ENCODE peak calls at places on chromosomes 11 and 22, in seven cellular contexts. A is mammary epithelial cell, C is cardiac muscle cell, K is sigmoid colon, L is PC-3, B is body of pancreas, X is right atrium auricular region. O is an unnamed sample. For H3K4me1, the result is how much of the 10 kb centered on the place peaks cover.

GRCh38 chr11:108111126-108111525 is 10.2 kb upstream of the ACAT1 start:
- DNase-seq in A (no peak), K (no peak), X (no peak), B (no peak), C (no peak), L (no peak), O (no peak)

GRCh38 chr11:41306435-41306834 is 153.0 kb downstream of the LRRC4C start:
- DNase-seq in X (no peak), C (no peak), K (no peak), L (no peak), B (no peak), A (no peak), O (no peak)

GRCh38 chr11:7418061-7418460 is 67.2 kb upstream of the OLFML1 start:
- DNase-seq in K (no peak), C (no peak), X (no peak), B (no peak), L (peak), A (peak), O (no peak)

GRCh38 chr22:19886605-19887250 is 32.1 kb upstream of the GNB1L start:
- DNase-seq in A (peak), K (no peak), L (no peak), X (no peak), C (peak), B (peak), O (peak)

GRCh38 chr22:19576460-19577421 is 52.5 kb upstream of the CLDN5 start:
- DNase-seq in C (peak), A (peak), L (peak), X (no peak), K (peak), B (no peak), O (no peak)

GRCh38 chr11:65572356-65573043 is at the start of gene FAM89B:
- DNase-seq in A (peak), C (peak), L (peak), X (peak), B (peak), K (peak), O (peak)

GRCh38 chr11:128492903-128493569 is 94.3 kb downstream of the ETS1 start:
- DNase-seq in X (no peak), B (no peak), K (no peak), C (no peak), A (no peak), L (no peak), O (peak)

GRCh38 chr11:6259638-6260019 is at the start of gene CCKBR:
- DNase-seq in B (peak), A (no peak), X (no peak), K (peak), L (no peak), C (no peak), O (peak)

GRCh38 chr11:2138436-2139117 is 612 bp downstream of the IGF2 start:
- DNase-seq in K (no peak), X (no peak), L (no peak), B (no peak), C (no peak), A (no peak), O (no peak)

GRCh38 chr11:122862091-122862490 is 20.5 kb upstream of the JHY start:
- DNase-seq in K (no peak), L (no peak), X (no peak), A (no peak), B (no peak), C (no peak), O (no peak)

GRCh38 chr11:9574806-9575530 is 1.5 kb downstream of the WEE1 start:
- DNase-seq in X (peak), K (peak), C (peak), B (peak), A (peak), L (peak), O (peak)

GRCh38 chr11:74681686-74682651 is 49.3 kb downstream of the CHRDL2 start:
- DNase-seq in X (peak), B (peak), A (no peak), C (no peak), L (peak), K (peak), O (no peak)

GRCh38 chr22:37020192-37020479 is 594 bp downstream of the MPST start:
- DNase-seq in C (peak), L (peak), X (no peak), K (no peak), A (peak), B (peak), O (no peak)

GRCh38 chr11:9399466-9399865 is 15.0 kb downstream of the IPO7 start:
- DNase-seq in A (no peak), K (no peak), L (no peak), B (no peak), X (no peak), C (no peak), O (no peak)

GRCh38 chr11:111933872-111934271 is 3.3 kb upstream of the DIXDC1 start:
- DNase-seq in L (no peak), B (no peak), C (no peak), X (no peak), K (no peak), A (no peak), O (no peak)

GRCh38 chr11:95247883-95248282 is 16.9 kb upstream of the SESN3 start:
- DNase-seq in L (no peak), C (no peak), X (no peak), K (no peak), A (no peak), B (no peak), O (no peak)

GRCh38 chr11:44014968-44015623 is 32.7 kb upstream of the ACCSL start:
- DNase-seq in A (no peak), C (no peak), L (no peak), K (peak), B (no peak), X (peak), O (no peak)

GRCh38 chr11:44015624-44016007 is 32.2 kb upstream of the ACCSL start:
- DNase-seq in C (no peak), L (no peak), B (no peak), X (no peak), K (no peak), A (no peak), O (no peak)

GRCh38 chr11:44008698-44009097 is 39.1 kb upstream of the ACCSL start:
- DNase-seq in C (no peak), K (peak), B (no peak), X (peak), A (no peak), L (no peak), O (no peak)

GRCh38 chr11:44010789-44011251 is 37.0 kb upstream of the ACCSL start:
- DNase-seq in K (peak), B (no peak), A (no peak), L (no peak), C (no peak), X (peak), O (no peak)

DNA sequence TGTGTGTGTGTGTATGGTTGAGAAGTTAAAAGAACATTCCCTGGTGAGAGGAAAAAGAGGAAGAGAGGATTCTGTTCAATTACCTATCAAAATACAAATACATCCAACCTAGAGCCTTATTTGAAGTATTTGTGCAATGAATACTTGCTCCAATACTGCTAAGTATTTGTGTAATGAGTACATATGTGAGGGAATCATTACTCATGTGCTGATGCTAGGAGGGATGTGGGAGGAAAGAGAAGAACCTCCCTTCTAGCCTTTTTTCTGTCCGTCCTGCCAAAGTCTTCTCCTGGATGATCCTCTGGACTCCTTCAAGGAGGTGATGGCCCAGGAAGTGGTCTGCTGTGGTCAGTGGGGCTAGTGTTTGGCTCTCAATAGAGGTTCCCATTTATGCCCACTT is 36.0 kb upstream of the ACCSL start:
- DNase-seq in L (peak), X (no peak), C (no peak), A (no peak), K (no peak), B (no peak), O (no peak)
- H3K4me1 ChIP-seq in L (under half), X (under half), C (under half), A (under half), K (under half), B (under half), O (under half)

GRCh38 chr22:32827061-32827602 is 25.6 kb downstream of the TIMP3 start:
- DNase-seq in C (no peak), B (no peak), A (no peak), X (no peak), L (no peak), K (peak), O (no peak)
- H3K4me1 ChIP-seq in C (half or more), B (under half), A (under half), X (half or more), L (under half), K (half or more), O (under half)

GRCh38 chr22:22925146-22925794 is 37.7 kb downstream of the IGLL5 start:
- DNase-seq in C (no peak), K (no peak), X (no peak), B (no peak), L (no peak), A (no peak), O (no peak)
- H3K4me1 ChIP-seq in C (under half), K (under half), X (under half), B (under half), L (under half), A (under half), O (under half)

DNA sequence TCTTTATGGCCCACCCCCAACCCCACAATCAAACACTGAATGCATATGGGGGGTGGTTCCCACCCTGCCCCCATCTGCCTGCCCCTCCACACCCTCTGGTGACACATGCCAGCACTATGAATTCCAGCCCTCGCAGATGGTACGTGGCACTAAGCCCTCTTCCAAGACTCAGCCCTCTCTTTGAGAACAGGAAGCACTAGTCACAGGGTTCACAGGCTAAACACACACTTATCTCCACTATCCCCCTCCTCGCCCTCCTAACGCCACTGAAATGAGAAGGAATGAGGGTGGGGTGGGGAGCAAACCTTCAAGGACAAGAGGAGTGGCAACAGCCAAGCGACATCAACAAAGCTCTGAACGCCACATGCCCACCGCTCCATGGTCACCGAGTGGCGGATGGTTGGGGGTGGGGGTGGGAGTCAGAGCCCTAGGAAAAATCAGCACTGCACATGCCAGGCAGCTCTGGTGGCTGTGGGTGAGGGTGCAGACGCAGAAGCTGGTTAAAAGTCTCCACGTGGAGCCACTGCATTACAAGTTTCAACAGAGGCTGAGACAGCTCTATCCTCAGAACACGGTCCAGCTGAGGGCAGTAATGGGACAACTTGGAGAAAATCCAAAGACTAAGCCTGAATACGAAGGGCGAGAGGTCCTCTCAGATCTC is 33.6 kb downstream of the TMEM184B start:
- DNase-seq in A (peak), B (peak), K (no peak), X (no peak), L (peak), C (peak), O (no peak)
- H3K4me1 ChIP-seq in A (under half), B (under half), K (under half), X (half or more), L (half or more), C (under half), O (under half)

O was measured in DND-41.